ENCODE peak calls at places on chromosomes 6 and 20, in five cellular contexts. M, D, N, P and V are unnamed samples.

GRCh38 chr20:46122071-46122470 is 4.0 kb downstream of the CD40 start:
- DNase-seq in P (no peak), N (peak; percentile 42), D (no peak), M (no peak), V (no peak)

GRCh38 chr20:25525857-25526256 is 59.5 kb downstream of the NINL start:
- DNase-seq in N (peak; percentile 88), M (no peak), D (no peak), P (no peak), V (no peak)

GRCh38 chr6:164531745-164532144 is 777.7 kb downstream of the C6orf118 start:
- DNase-seq in N (peak; percentile 61), D (no peak), P (no peak), M (no peak), V (no peak)

GRCh38 chr6:33828452-33828763 is 24.6 kb upstream of the MLN start:
- DNase-seq in P (no peak), D (no peak), N (no peak), M (no peak), V (no peak)

GRCh38 chr6:158143700-158144099 is 24.4 kb downstream of the SERAC1 start:
- DNase-seq in P (peak; percentile 17), N (no peak), M (no peak), D (no peak), V (no peak)

GRCh38 chr6:30616811-30617564 is at the start of gene PPP1R10:
- DNase-seq in N (peak; percentile 100), M (peak; percentile 98), P (peak; percentile 99), D (peak; percentile 83), V (peak; percentile 98)

GRCh38 chr6:43451939-43452338 is 3.4 kb downstream of the DLK2 start:
- DNase-seq in N (no peak), M (no peak), P (no peak), D (no peak), V (no peak)

GRCh38 chr20:63625771-63626423 is 1.0 kb downstream of the GMEB2 start:
- DNase-seq in M (no peak), N (peak; percentile 4), D (no peak), P (peak; percentile 35), V (no peak)

GRCh38 chr6:150138638-150139037 is 4.2 kb upstream of the PPP1R14C start:
- DNase-seq in P (no peak), M (no peak), N (no peak), D (no peak), V (no peak)

GRCh38 chr20:49268600-49269365 is 9.1 kb downstream of the ZNFX1 start:
- DNase-seq in N (no peak), M (no peak), P (no peak), D (no peak), V (no peak)

GRCh38 chr6:25699649-25700048 is 47.6 kb downstream of the SCGN start:
- DNase-seq in P (no peak), M (no peak), D (no peak), N (no peak), V (no peak)

GRCh38 chr6:12815884-12816600 is 99.5 kb downstream of the PHACTR1 start:
- DNase-seq in P (no peak), N (peak; percentile 26), M (no peak), D (no peak), V (no peak)

GRCh38 chr20:48126227-48126740 is 341.0 kb upstream of the SULF2 start:
- DNase-seq in P (no peak), D (no peak), N (no peak), M (no peak), V (no peak)

GRCh38 chr6:7243188-7243942 is 69.6 kb downstream of the SSR1 start:
- DNase-seq in D (no peak), N (peak; percentile 48), M (no peak), P (peak; percentile 64), V (peak; percentile 14)

GRCh38 chr6:133631421-133631820 is 257.5 kb upstream of the TCF21 start:
- DNase-seq in M (no peak), P (no peak), N (no peak), D (no peak), V (no peak)

GRCh38 chr6:26087284-26088115 is at the start of gene HFE:
- DNase-seq in P (peak; percentile 48), M (no peak), D (peak; percentile 14), N (peak; percentile 43), V (peak; percentile 19)

GRCh38 chr6:104862456-104862855 is 2.7 kb upstream of the HACE1 start:
- DNase-seq in N (no peak), P (no peak), M (no peak), D (no peak), V (no peak)

GRCh38 chr20:5741089-5741488 is 9.1 kb upstream of the SHLD1 start:
- DNase-seq in N (no peak), M (no peak), P (no peak), D (no peak), V (no peak)

GRCh38 chr20:32664352-32665159 is 9.2 kb downstream of the C20orf203 start:
- DNase-seq in M (no peak), P (no peak), D (no peak), N (no peak), V (no peak)

GRCh38 chr20:10434832-10435812 is at the start of gene SLX4IP:
- DNase-seq in N (peak; percentile 96), D (peak; percentile 53), M (peak; percentile 88), P (peak; percentile 91), V (peak; percentile 79)

GRCh38 chr20:45964024-45964423 is 8.0 kb downstream of the ZNF335 start:
- DNase-seq in N (no peak), D (no peak), M (no peak), P (no peak), V (no peak)

GRCh38 chr6:25899580-25900408 is 25.8 kb upstream of the SLC17A3 start:
- DNase-seq in D (no peak), M (no peak), N (no peak), P (no peak), V (no peak)

GRCh38 chr20:8837396-8837795 is 231.5 kb upstream of the PLCB4 start:
- DNase-seq in D (no peak), P (no peak), N (peak; percentile 13), M (no peak), V (no peak)

GRCh38 chr20:63699466-63700198 is 3.2 kb downstream of the TNFRSF6B start:
- DNase-seq in M (no peak), N (no peak), P (no peak), D (no peak), V (no peak)

GRCh38 chr6:15317251-15317650 is 71.4 kb downstream of the JARID2 start:
- DNase-seq in M (no peak), D (no peak), N (no peak), P (no peak), V (no peak)

GRCh38 chr6:17035257-17035757 is 66.5 kb upstream of the STMND1 start:
- DNase-seq in P (no peak), N (no peak), M (no peak), D (no peak), V (no peak)

GRCh38 chr6:130466744-130467052 is 100.9 kb downstream of the TMEM200A start:
- DNase-seq in M (no peak), D (no peak), N (no peak), P (no peak), V (no peak)

GRCh38 chr6:12890171-12890790 is 173.7 kb downstream of the PHACTR1 start:
- DNase-seq in D (no peak), N (no peak), P (peak; percentile 31), M (no peak), V (no peak)

GRCh38 chr6:1388927-1389790 is at the start of gene FOXF2:
- DNase-seq in M (no peak), D (no peak), N (no peak), P (no peak), V (no peak)

GRCh38 chr6:125749864-125750691 is 646 bp downstream of the HEY2 start:
- DNase-seq in M (no peak), N (no peak), P (peak; percentile 6), D (no peak), V (no peak)

GRCh38 chr20:53900380-53900999 is 169.9 kb downstream of the BCAS1 start:
- DNase-seq in N (peak; percentile 99), M (no peak), D (no peak), P (no peak), V (no peak)